ENCODE peak calls at places on chromosomes 2 and 18, in ten cellular contexts. G is MM.1S, V is fibroblast of mammary gland, S is ovary, L is GM23338, T is uterus, R is IMR-90, X is OCI-LY7, Z is foreskin fibroblast, I is body of pancreas. H is an unnamed sample.

GRCh38 chr2:58634653-58635347 is 393.7 kb upstream of the FANCL start:
- DNase-seq in T (no peak), G (no peak), V (peak; percentile 29), X (no peak), S (no peak), Z (peak; percentile 54), I (no peak), L (peak; percentile 38), R (no peak), H (no peak)

GRCh38 chr2:128311755-128312341 is 6.8 kb downstream of the HS6ST1 start:
- DNase-seq in X (no peak), I (peak; percentile 10), S (no peak), G (no peak), T (no peak), L (no peak), V (no peak), Z (no peak), R (no peak), H (no peak)

GRCh38 chr2:195498839-195499490 is 158.1 kb upstream of the SLC39A10 start:
- DNase-seq in L (no peak), T (no peak), I (no peak), R (peak; percentile 74), G (no peak), S (no peak), V (peak; percentile 53), X (no peak), Z (peak; percentile 55), H (no peak)

GRCh38 chr2:156901373-156902031 is 356.0 kb upstream of the GALNT5 start:
- DNase-seq in R (peak; percentile 67), G (no peak), S (no peak), X (no peak), V (peak; percentile 27), T (no peak), I (no peak), L (no peak), Z (peak; percentile 72), H (peak; percentile 19)

GRCh38 chr2:112821142-112821541 is 15.4 kb downstream of the IL1B start:
- DNase-seq in G (no peak), L (no peak), X (no peak), V (no peak), I (no peak), Z (no peak), R (no peak), T (no peak), S (no peak), H (no peak)

GRCh38 chr2:223306371-223306770 is 254.4 kb downstream of the KCNE4 start:
- DNase-seq in I (no peak), Z (peak; percentile 65), S (no peak), G (peak; percentile 39), R (peak; percentile 49), V (peak; percentile 51), L (peak; percentile 79), T (no peak), X (peak; percentile 6), H (no peak)

GRCh38 chr2:85470850-85471800 is 52.6 kb downstream of the SH2D6 start:
- DNase-seq in V (peak; percentile 20), T (peak; percentile 30), L (no peak), R (peak; percentile 42), S (peak; percentile 41), I (peak; percentile 89), X (no peak), Z (peak; percentile 48), G (no peak), H (no peak)

GRCh38 chr2:65742977-65743376 is 310.6 kb upstream of the SPRED2 start:
- DNase-seq in I (no peak), X (no peak), V (no peak), R (no peak), T (no peak), L (no peak), Z (no peak), S (no peak), G (no peak), H (no peak)

GRCh38 chr18:41579185-41579584 is 375.8 kb upstream of the PIK3C3 start:
- DNase-seq in I (no peak), G (no peak), V (no peak), X (no peak), S (no peak), R (no peak), T (no peak), Z (no peak), L (no peak), H (no peak)

GRCh38 chr2:146734042-146734715 is 1110.7 kb upstream of the ACVR2A start:
- DNase-seq in G (peak; percentile 35), R (peak; percentile 41), Z (peak; percentile 84), L (peak; percentile 74), T (no peak), I (no peak), S (no peak), V (peak; percentile 82), X (peak; percentile 22), H (peak; percentile 1)

GRCh38 chr2:44680983-44681481 is 260.5 kb upstream of the SIX3 start:
- DNase-seq in L (no peak), R (peak; percentile 8), S (no peak), X (no peak), G (no peak), Z (peak; percentile 17), I (no peak), V (no peak), T (no peak), H (no peak)

GRCh38 chr18:70376137-70376913 is 87.5 kb downstream of the SOCS6 start:
- DNase-seq in Z (no peak), X (no peak), R (no peak), I (no peak), S (no peak), T (no peak), L (no peak), V (no peak), G (no peak), H (no peak)

GRCh38 chr2:73239776-73240175 is 5.7 kb downstream of the CCT7 start:
- DNase-seq in R (peak; percentile 73), T (no peak), I (no peak), G (no peak), X (no peak), S (no peak), V (peak; percentile 79), Z (peak; percentile 61), L (no peak), H (no peak)

GRCh38 chr18:59388817-59389216 is 29.8 kb upstream of the LMAN1 start:
- DNase-seq in Z (no peak), L (no peak), S (no peak), G (no peak), I (no peak), T (no peak), R (no peak), X (no peak), V (no peak), H (no peak)
- H3K4me3 ChIP-seq in Z (no peak overlapping the region), L (no peak overlapping the region), S (no peak overlapping the region), G (no peak overlapping the region), I (no peak overlapping the region), T (no peak overlapping the region), R (no peak overlapping the region), X (no peak overlapping the region), V (no peak overlapping the region), H (no peak overlapping the region)

GRCh38 chr2:165901595-165901994 is 52.0 kb downstream of the TTC21B start:
- DNase-seq in L (no peak), Z (peak; percentile 66), T (no peak), R (no peak), G (no peak), I (no peak), V (no peak), S (no peak), X (no peak), H (peak; percentile 53)

GRCh38 chr2:165905269-165905668 is 48.3 kb downstream of the TTC21B start:
- DNase-seq in L (no peak), V (no peak), S (no peak), R (no peak), X (no peak), T (no peak), G (no peak), Z (no peak), I (no peak), H (no peak)

GRCh38 chr2:165901996-165902395 is 51.6 kb downstream of the TTC21B start:
- DNase-seq in T (no peak), V (no peak), S (no peak), X (no peak), L (no peak), Z (no peak), G (no peak), R (no peak), I (no peak), H (no peak)

GRCh38 chr2:165903406-165903805 is 50.2 kb downstream of the TTC21B start:
- DNase-seq in V (no peak), G (no peak), X (no peak), S (no peak), Z (no peak), L (no peak), T (no peak), I (no peak), R (no peak), H (no peak)

GRCh38 chr2:165902929-165903328 is 50.6 kb downstream of the TTC21B start:
- DNase-seq in G (peak; percentile 17), S (no peak), V (peak; percentile 36), T (no peak), Z (peak; percentile 23), L (no peak), I (no peak), R (peak; percentile 17), X (no peak), H (no peak)
- TF ChIP-seq CTCF in G (peak; percentile 28), S (no peak), V (peak; percentile 8), T (no peak), Z (peak; percentile 8), L (no peak), I (peak; percentile 15), R (no peak), X (no peak), H (peak; percentile 10)

DNA sequence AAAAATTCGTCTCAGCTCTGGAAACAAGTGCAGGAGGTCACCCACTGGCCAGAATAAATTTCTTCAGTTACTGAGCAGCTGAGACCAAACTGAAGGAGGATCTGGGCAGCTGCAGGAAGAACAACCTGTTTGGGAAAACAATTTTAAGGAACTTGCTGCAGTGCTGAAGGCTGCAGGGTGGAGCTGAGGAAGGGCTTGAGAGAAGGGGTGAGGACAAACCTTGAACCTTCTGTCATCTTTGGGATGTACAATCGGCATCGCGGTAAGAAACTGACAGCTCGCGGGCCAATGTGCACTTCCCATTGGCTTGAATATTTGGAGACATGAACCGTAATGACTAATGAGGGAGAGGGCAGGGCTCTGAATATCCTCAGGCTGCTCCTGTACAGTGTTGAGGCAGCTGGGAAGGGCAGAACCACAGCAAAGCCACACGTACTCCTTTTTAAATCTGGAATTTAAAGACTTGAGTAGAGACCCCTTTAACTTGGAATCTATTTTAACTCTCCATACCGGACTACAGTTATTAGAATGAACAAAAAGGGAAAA is 90.3 kb downstream of the TACR1 start:
- DNase-seq in S (no peak), G (no peak), R (no peak), Z (no peak), V (no peak), L (no peak), X (no peak), T (no peak), I (no peak), H (no peak)
- H3K4me3 ChIP-seq in S (no peak overlapping the region), G (no peak overlapping the region), R (no peak overlapping the region), Z (no peak overlapping the region), V (no peak overlapping the region), L (no peak overlapping the region), X (no peak overlapping the region), T (peak overlapping the region; percentile 2), I (no peak overlapping the region), H (no peak overlapping the region)

DNA sequence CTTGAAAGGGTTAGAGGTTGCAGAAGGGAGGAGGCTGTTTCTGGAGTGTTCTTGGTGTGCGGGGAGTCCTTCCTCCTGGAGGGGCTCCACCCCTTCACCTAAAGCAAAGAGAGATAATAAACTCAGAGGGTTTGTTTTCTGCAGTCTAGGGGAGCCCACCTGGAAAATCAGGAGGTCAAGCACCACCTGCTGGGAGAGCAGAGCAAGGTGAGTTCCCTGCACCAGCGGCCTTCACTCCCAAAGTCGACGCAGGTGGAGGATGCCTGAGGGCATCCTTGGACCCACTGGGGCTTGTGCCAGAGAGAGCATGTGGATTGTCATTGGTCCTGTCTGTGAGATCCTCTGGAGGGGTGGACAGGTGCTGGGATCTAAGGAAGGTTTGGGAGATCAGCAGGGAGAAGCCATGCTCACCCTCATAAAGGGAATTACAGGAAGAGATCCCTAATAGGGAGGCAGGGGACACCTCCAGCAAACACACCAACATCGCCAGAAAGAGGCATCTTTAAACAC is 116.7 kb downstream of the KCNF1 start:
- DNase-seq in R (no peak), G (no peak), I (no peak), S (no peak), V (no peak), L (no peak), T (no peak), X (no peak), Z (no peak), H (no peak)
- TF ChIP-seq CTCF in R (no peak), G (peak; percentile 4), I (no peak), S (no peak), V (no peak), L (no peak), T (no peak), X (peak; percentile 28), Z (no peak), H (no peak)